ENCODE peak calls at places on chromosomes 4 and X, in seven cellular contexts. S, J, G, Z, E, O and P are unnamed samples.

GRCh38 chr4:1051472-1051871 is 40.0 kb downstream of the FGFRL1 start:
- DNase-seq in S (no peak), J (no peak), G (no peak), Z (no peak), E (no peak), O (no peak), P (no peak)

GRCh38 chr4:5084911-5085475 is 33.7 kb downstream of the STK32B start:
- DNase-seq in S (no peak), J (no peak), G (no peak), Z (no peak), E (no peak), O (no peak), P (no peak)

GRCh38 chrX:58025979-58026378 is 115.7 kb upstream of the ZXDA start:
- DNase-seq in S (peak; percentile 6), J (peak; percentile 28), G (peak; percentile 5), Z (peak; percentile 26), E (peak; percentile 22), O (peak; percentile 17), P (no peak)

GRCh38 chr4:39539026-39539690 is 11.9 kb upstream of the UGDH start:
- DNase-seq in S (no peak), J (no peak), G (no peak), Z (no peak), E (no peak), O (no peak), P (no peak)

GRCh38 chr4:86031927-86032326 is 327.9 kb downstream of the MAPK10 start:
- DNase-seq in S (no peak), J (no peak), G (no peak), Z (no peak), E (no peak), O (no peak), P (no peak)

GRCh38 chrX:41556958-41557357 is 109.8 kb downstream of the NYX start:
- DNase-seq in S (no peak), J (no peak), G (no peak), Z (no peak), E (no peak), O (no peak), P (no peak)

GRCh38 chrX:2691543-2692220 is 587 bp downstream of the CD99 start:
- DNase-seq in S (peak; percentile 52), J (peak; percentile 39), G (peak; percentile 22), Z (no peak), E (no peak), O (no peak), P (peak; percentile 14)

GRCh38 chrX:40987413-40987812 is 97.8 kb upstream of the USP9X start:
- DNase-seq in S (no peak), J (peak; percentile 30), G (peak; percentile 75), Z (no peak), E (no peak), O (no peak), P (no peak)

GRCh38 chr4:119266153-119266552 is 53.6 kb downstream of the USP53 start:
- DNase-seq in S (no peak), J (no peak), G (no peak), Z (no peak), E (no peak), O (no peak), P (no peak)

GRCh38 chrX:95764972-95765451 is 919.6 kb upstream of the DIAPH2 start:
- DNase-seq in S (no peak), J (peak; percentile 68), G (peak; percentile 1), Z (no peak), E (no peak), O (peak; percentile 4), P (no peak)

GRCh38 chr4:1300466-1301455 is 11.1 kb downstream of the MAEA start:
- DNase-seq in S (no peak), J (no peak), G (no peak), Z (no peak), E (no peak), O (no peak), P (peak; percentile 100)

GRCh38 chr4:75289843-75290616 is 224.2 kb downstream of the RCHY1 start:
- DNase-seq in S (no peak), J (peak; percentile 81), G (no peak), Z (peak; percentile 47), E (no peak), O (peak; percentile 20), P (no peak)

GRCh38 chr4:107718351-107718965 is 1.6 kb downstream of the PAPSS1 start:
- DNase-seq in S (no peak), J (no peak), G (no peak), Z (no peak), E (no peak), O (no peak), P (peak; percentile 43)

GRCh38 chr4:48268956-48269860 is at the start of gene TEC:
- DNase-seq in S (peak; percentile 38), J (peak; percentile 80), G (peak; percentile 70), Z (peak; percentile 48), E (no peak), O (no peak), P (peak; percentile 45)

GRCh38 chr4:105805501-105806120 is 89.7 kb upstream of the NPNT start:
- DNase-seq in S (no peak), J (no peak), G (no peak), Z (no peak), E (no peak), O (no peak), P (no peak)

GRCh38 chr4:8332891-8333331 is 63.4 kb downstream of the HTRA3 start:
- DNase-seq in S (no peak), J (no peak), G (no peak), Z (no peak), E (no peak), O (no peak), P (no peak)

GRCh38 chrX:118807151-118808017 is 16.2 kb upstream of the ZCCHC12 start:
- DNase-seq in S (peak; percentile 26), J (peak; percentile 62), G (peak; percentile 24), Z (peak; percentile 15), E (peak; percentile 24), O (peak; percentile 33), P (peak; percentile 51)

GRCh38 chr4:2843909-2844584 is 403 bp downstream of the ADD1 start:
- DNase-seq in S (no peak), J (peak; percentile 61), G (peak; percentile 39), Z (no peak), E (no peak), O (no peak), P (no peak)

DNA sequence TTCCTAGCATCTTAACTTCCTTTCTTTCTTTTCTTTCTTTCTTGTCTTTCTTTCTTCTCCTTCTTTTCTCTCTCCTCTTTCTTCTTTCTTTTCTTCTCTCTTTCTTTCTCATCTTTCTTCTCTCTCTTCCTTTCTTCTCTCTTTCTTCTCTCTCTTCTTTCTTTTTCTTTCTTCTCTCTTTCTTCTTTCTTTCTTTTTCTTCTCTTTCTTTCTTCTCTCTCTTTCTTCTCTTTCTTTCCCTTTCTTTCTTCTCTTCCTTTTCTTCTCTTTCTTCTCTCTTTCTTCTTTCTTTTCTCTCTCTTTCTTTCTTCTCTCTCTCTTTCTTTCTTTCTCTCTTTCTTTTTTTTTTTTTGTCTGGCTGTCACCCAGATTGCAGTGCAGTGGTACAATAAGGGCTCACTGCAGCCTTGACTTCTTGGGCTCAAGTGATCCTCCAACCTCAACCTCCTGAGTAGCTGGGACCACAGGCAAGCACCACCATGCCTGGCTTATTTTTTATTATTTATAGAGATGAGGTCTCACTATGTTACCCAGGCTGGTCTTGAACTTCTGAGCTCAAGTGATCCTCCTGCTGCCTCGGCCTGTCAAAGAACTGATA is 17.5 kb downstream of the NMU start:
- DNase-seq in S (no peak), J (peak; percentile 29), G (no peak), Z (no peak), E (no peak), O (no peak), P (no peak)
- TF ChIP-seq CTCF in S (no peak), J (no peak), G (no peak), Z (no peak), E (no peak), O (no peak), P (no peak)

DNA sequence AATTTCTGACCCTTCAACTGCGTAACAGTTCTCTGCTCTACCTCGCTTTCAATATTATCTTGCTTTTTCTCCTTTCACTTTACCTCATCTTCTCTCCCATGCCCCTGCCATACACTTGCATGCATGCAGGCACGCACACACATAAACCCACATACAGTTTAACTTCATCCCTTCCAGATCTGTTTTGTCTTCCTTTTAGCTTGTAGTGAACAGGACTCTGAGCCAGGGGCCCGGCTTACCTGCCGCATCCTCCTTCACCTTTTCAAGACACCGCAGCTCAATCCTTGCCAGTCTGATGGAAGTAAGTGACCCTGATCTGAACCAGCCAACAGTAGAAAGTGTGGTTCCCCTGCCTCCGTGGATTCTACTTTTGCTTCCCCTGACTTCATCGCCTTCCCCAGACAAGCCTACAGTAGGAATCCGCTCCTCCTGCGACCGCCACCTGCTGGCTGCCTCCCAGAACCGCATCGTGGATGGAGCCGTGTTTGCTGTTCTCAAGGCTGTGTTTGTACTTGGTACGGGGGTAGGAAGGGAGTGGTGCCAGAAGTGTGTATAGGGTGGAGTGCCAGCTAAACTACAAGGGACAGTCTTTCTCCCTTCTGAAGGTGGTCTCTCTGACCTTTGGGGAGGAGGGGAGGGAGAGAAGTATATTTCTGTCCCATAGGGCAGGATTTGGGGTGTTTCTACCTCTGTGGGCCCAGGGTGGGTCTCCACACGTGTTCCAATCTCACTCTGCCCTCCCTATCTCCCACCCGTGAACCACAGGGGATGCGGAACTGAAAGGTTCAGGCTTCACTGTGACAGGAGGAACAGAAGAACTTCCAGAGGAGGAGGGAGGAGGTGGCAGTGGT is 10.7 kb downstream of the MED12 start:
- DNase-seq in S (peak; percentile 52), J (peak; percentile 64), G (peak; percentile 69), Z (no peak), E (no peak), O (peak; percentile 35), P (peak; percentile 72)
- TF ChIP-seq REST in S (no peak), J (no peak), G (no peak), Z (no peak), E (no peak), O (no peak), P (no peak)

DNA sequence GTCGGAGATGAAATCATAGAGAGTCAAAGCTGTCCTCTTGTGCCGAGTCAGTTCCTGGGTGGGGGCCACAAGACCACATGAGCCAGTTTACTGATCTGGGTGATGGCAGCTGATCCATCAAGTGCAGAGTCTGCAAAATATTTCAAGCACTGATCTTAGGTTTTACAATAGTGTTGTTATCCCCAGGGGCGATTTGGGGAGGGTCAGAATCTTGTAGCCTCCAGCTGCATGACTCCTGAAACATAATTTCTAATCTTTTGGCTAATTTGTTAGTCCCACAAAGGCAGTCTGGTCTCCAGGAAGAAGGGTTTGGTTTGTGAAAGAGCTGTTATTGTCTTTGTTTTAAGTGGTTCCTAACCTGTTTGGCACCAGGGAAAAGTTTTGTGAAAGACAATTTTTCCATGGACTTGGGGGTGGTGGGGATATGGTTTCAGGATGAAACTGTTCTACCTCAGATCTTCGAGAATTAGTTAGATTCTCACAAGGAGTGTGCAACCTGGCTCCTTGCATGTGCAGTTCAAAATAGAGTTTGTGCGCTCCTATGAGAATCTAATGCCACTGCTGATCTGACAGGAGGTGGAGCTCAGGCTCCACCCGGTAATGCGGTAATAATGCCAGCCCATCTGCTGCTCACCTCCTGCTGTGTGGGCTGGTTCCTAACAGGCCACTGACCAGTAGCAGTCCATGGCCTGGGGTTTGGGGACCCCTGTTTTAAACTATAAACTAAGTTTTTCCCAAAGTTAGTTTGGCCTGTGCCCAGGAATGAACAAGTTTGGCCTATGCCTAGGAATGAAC is 29.2 kb downstream of the METAP1 start:
- DNase-seq in S (no peak), J (no peak), G (no peak), Z (no peak), E (no peak), O (no peak), P (no peak)
- TF ChIP-seq CTCF in S (peak; percentile 15), J (no peak), G (peak; percentile 30), Z (no peak), E (no peak), O (no peak), P (no peak)

DNA sequence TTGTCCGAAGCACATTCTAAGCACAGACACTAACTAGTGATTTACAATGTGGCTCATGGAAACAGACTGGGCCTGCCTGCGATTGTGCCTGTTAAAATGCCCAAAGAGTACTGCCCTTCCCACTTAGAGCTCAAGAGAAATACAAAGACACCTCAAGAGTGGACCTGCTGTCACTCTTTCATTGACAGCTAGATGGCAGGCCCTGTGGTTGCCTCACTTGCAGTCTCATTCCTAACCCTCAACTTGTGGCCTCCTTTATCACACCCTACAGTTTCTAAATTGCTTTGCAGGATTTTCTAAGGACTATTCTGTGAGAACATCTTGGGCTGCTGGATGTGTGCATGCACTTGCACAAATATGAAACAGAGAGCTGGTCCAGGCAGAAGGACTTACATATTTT is 331.0 kb upstream of the EMCN start:
- DNase-seq in S (no peak), J (peak; percentile 48), G (no peak), Z (peak; percentile 38), E (no peak), O (no peak), P (peak; percentile 28)
- TF ChIP-seq REST in S (no peak), J (no peak), G (no peak), Z (no peak), E (no peak), O (no peak), P (no peak)